ENCODE peak calls at places on chromosomes 5 and 9, in four cellular contexts. P is NCI-H1436 treated with DMSO at 0.1 percent for 48 hours; T is NAMALWA; M is stimulated activated CD4-positive, alpha-beta T cell treated with anti-CD3 and anti-CD28 coated beads, Interleukin-4, amount 100 ng/mL, for 4 hours. I is an unnamed sample.

GRCh38 chr9:133575673-133576590 is 33.3 kb downstream of the FAM163B start:
- DNase-seq in P (no peak), M (no peak), T (no peak), I (no peak)

GRCh38 chr9:89468271-89468960 is 29.5 kb downstream of the SEMA4D start:
- DNase-seq in P (no peak), T (no peak), M (no peak), I (no peak)

GRCh38 chr9:127049044-127049443 is 73.4 kb downstream of the ANGPTL2 start:
- DNase-seq in T (no peak), P (no peak), M (no peak), I (peak)

GRCh38 chr9:101268426-101268825 is 116.4 kb downstream of the BAAT start:
- DNase-seq in M (no peak), P (no peak), T (no peak), I (no peak)

GRCh38 chr5:72558383-72558782 is 51.2 kb upstream of the ZNF366 start:
- DNase-seq in P (no peak), M (no peak), T (no peak), I (no peak)

GRCh38 chr9:134633362-134634142 is 8.1 kb upstream of the COL5A1 start:
- DNase-seq in M (no peak), T (no peak), P (no peak), I (no peak)

GRCh38 chr5:139657363-139658321 is 9.5 kb downstream of the CXXC5 start:
- DNase-seq in P (no peak), M (no peak), T (no peak), I (peak)

GRCh38 chr5:118548761-118549160 is 439.6 kb downstream of the DTWD2 start:
- DNase-seq in M (no peak), T (no peak), P (no peak), I (peak)

GRCh38 chr5:178667685-178668084 is 40.8 kb upstream of the CLK4 start:
- DNase-seq in T (no peak), P (no peak), M (no peak), I (no peak)

GRCh38 chr5:87827561-87827960 is 414.8 kb upstream of the CCNH start:
- DNase-seq in P (no peak), M (no peak), T (no peak), I (peak)

GRCh38 chr5:94326579-94326978 is 291.8 kb downstream of the KIAA0825 start:
- DNase-seq in M (no peak), P (no peak), T (no peak), I (no peak)

GRCh38 chr9:108356806-108357205 is 499.0 kb downstream of the ACTL7B start:
- DNase-seq in M (no peak), P (no peak), T (no peak), I (no peak)

GRCh38 chr5:893711-894110 is 1.0 kb downstream of the TRIP13 start:
- DNase-seq in T (peak), P (no peak), M (no peak), I (no peak)

GRCh38 chr5:72366324-72366976 is 46.3 kb downstream of the PTCD2 start:
- DNase-seq in T (peak), P (no peak), M (no peak), I (peak)

GRCh38 chr9:132584616-132585560 is 2.5 kb downstream of the BARHL1 start:
- DNase-seq in T (no peak), P (no peak), M (no peak), I (no peak)

GRCh38 chr9:133128152-133128551 is 7.1 kb upstream of the RALGDS start:
- DNase-seq in M (no peak), T (no peak), P (no peak), I (no peak)

GRCh38 chr9:134661791-134662142 is 20.2 kb downstream of the COL5A1 start:
- DNase-seq in M (no peak), P (no peak), T (no peak), I (peak)

GRCh38 chr5:138595396-138595795 is 20.2 kb upstream of the HSPA9 start:
- DNase-seq in M (no peak), P (no peak), T (no peak), I (no peak)

GRCh38 chr5:148391422-148391821 is 7.7 kb downstream of the FBXO38 start:
- DNase-seq in M (no peak), P (no peak), T (no peak), I (no peak)

GRCh38 chr9:121735792-121736130 is 84.3 kb downstream of the DAB2IP start:
- DNase-seq in T (no peak), M (no peak), P (no peak), I (no peak)

GRCh38 chr5:179901462-179901861 is 6.2 kb downstream of the TBC1D9B start:
- DNase-seq in T (no peak), M (no peak), P (no peak), I (no peak)

GRCh38 chr5:9582406-9582805 is 36.5 kb upstream of the SEMA5A start:
- DNase-seq in T (no peak), M (no peak), P (no peak), I (no peak)

GRCh38 chr9:125429476-125430160 is 168.0 kb downstream of the GAPVD1 start:
- DNase-seq in T (no peak), P (no peak), M (no peak), I (no peak)

I was measured in foreskin fibroblast.